ENCODE peak calls at places on chromosomes 3 and 15, in ten cellular contexts. One of them, this sample, is unnamed.

GRCh38 chr3:141280690-141281089 is 49.1 kb downstream of the PXYLP1 start:
- DNase-seq in CD8-positive, alpha-beta memory T cell: no peak
- DNase-seq in NCI-H1930: no peak
- DNase-seq in cardiac fibroblast: no peak
- DNase-seq in SW 1271: no peak
- DNase-seq in stimulated activated CD4-positive, alpha-beta T cell treated with anti-CD3 and anti-CD28 coated beads, Interleukin-1b, Interleukin-23, amount 100 ng/mL, for 1 hour: no peak
- DNase-seq in activated T-cell treated with anti-CD3 and anti-CD28 coated beads for 48 hours: no peak
- DNase-seq in NCI-H1417 treated with DMSO at 0.1 percent for 48 hours: no peak
- DNase-seq in aorta: no peak
- DNase-seq in HFFc6: no peak
- DNase-seq in this sample: no peak

GRCh38 chr15:101600024-101600423 is 52.2 kb downstream of the TM2D3 start:
- DNase-seq in cardiac fibroblast: no peak
- DNase-seq in NCI-H1930: no peak
- DNase-seq in CD8-positive, alpha-beta memory T cell: no peak
- DNase-seq in stimulated activated CD4-positive, alpha-beta T cell treated with anti-CD3 and anti-CD28 coated beads, Interleukin-1b, Interleukin-23, amount 100 ng/mL, for 1 hour: no peak
- DNase-seq in NCI-H1417 treated with DMSO at 0.1 percent for 48 hours: no peak
- DNase-seq in SW 1271: no peak
- DNase-seq in aorta: no peak
- DNase-seq in HFFc6: no peak
- DNase-seq in activated T-cell treated with anti-CD3 and anti-CD28 coated beads for 48 hours: no peak
- DNase-seq in this sample: no peak

GRCh38 chr3:121768452-121768851 is 18.9 kb upstream of the GOLGB1 start:
- DNase-seq in CD8-positive, alpha-beta memory T cell: no peak
- DNase-seq in NCI-H1930: no peak
- DNase-seq in activated T-cell treated with anti-CD3 and anti-CD28 coated beads for 48 hours: no peak
- DNase-seq in aorta: no peak
- DNase-seq in stimulated activated CD4-positive, alpha-beta T cell treated with anti-CD3 and anti-CD28 coated beads, Interleukin-1b, Interleukin-23, amount 100 ng/mL, for 1 hour: no peak
- DNase-seq in SW 1271: no peak
- DNase-seq in cardiac fibroblast: no peak
- DNase-seq in NCI-H1417 treated with DMSO at 0.1 percent for 48 hours: no peak
- DNase-seq in HFFc6: no peak
- DNase-seq in this sample: no peak

GRCh38 chr3:46700772-46701171 is 420 bp upstream of the TMIE start:
- DNase-seq in CD8-positive, alpha-beta memory T cell: no peak
- DNase-seq in NCI-H1417 treated with DMSO at 0.1 percent for 48 hours: no peak
- DNase-seq in activated T-cell treated with anti-CD3 and anti-CD28 coated beads for 48 hours: no peak
- DNase-seq in HFFc6: no peak
- DNase-seq in SW 1271: no peak
- DNase-seq in NCI-H1930: no peak
- DNase-seq in stimulated activated CD4-positive, alpha-beta T cell treated with anti-CD3 and anti-CD28 coated beads, Interleukin-1b, Interleukin-23, amount 100 ng/mL, for 1 hour: no peak
- DNase-seq in cardiac fibroblast: no peak
- DNase-seq in aorta: peak; percentile 71
- DNase-seq in this sample: no peak

GRCh38 chr3:28972921-28973320 is 307.9 kb upstream of the RBMS3 start:
- DNase-seq in NCI-H1417 treated with DMSO at 0.1 percent for 48 hours: no peak
- DNase-seq in SW 1271: no peak
- DNase-seq in aorta: no peak
- DNase-seq in NCI-H1930: no peak
- DNase-seq in CD8-positive, alpha-beta memory T cell: no peak
- DNase-seq in HFFc6: peak; percentile 1
- DNase-seq in activated T-cell treated with anti-CD3 and anti-CD28 coated beads for 48 hours: no peak
- DNase-seq in stimulated activated CD4-positive, alpha-beta T cell treated with anti-CD3 and anti-CD28 coated beads, Interleukin-1b, Interleukin-23, amount 100 ng/mL, for 1 hour: no peak
- DNase-seq in cardiac fibroblast: peak; percentile 31
- DNase-seq in this sample: peak; percentile 26

GRCh38 chr15:49876401-49877038 is 242.5 kb downstream of the ATP8B4 start:
- DNase-seq in NCI-H1417 treated with DMSO at 0.1 percent for 48 hours: no peak
- DNase-seq in NCI-H1930: no peak
- DNase-seq in aorta: no peak
- DNase-seq in stimulated activated CD4-positive, alpha-beta T cell treated with anti-CD3 and anti-CD28 coated beads, Interleukin-1b, Interleukin-23, amount 100 ng/mL, for 1 hour: no peak
- DNase-seq in cardiac fibroblast: peak; percentile 50
- DNase-seq in HFFc6: no peak
- DNase-seq in activated T-cell treated with anti-CD3 and anti-CD28 coated beads for 48 hours: no peak
- DNase-seq in SW 1271: no peak
- DNase-seq in CD8-positive, alpha-beta memory T cell: no peak
- DNase-seq in this sample: no peak

GRCh38 chr15:42118650-42119531 is 24.5 kb upstream of the PLA2G4D start:
- DNase-seq in HFFc6: no peak
- DNase-seq in NCI-H1930: no peak
- DNase-seq in NCI-H1417 treated with DMSO at 0.1 percent for 48 hours: no peak
- DNase-seq in stimulated activated CD4-positive, alpha-beta T cell treated with anti-CD3 and anti-CD28 coated beads, Interleukin-1b, Interleukin-23, amount 100 ng/mL, for 1 hour: no peak
- DNase-seq in aorta: no peak
- DNase-seq in SW 1271: no peak
- DNase-seq in CD8-positive, alpha-beta memory T cell: no peak
- DNase-seq in activated T-cell treated with anti-CD3 and anti-CD28 coated beads for 48 hours: no peak
- DNase-seq in cardiac fibroblast: peak; percentile 31
- DNase-seq in this sample: no peak

GRCh38 chr3:51711352-51712019 is 4.6 kb downstream of the GRM2 start:
- DNase-seq in SW 1271: no peak
- DNase-seq in stimulated activated CD4-positive, alpha-beta T cell treated with anti-CD3 and anti-CD28 coated beads, Interleukin-1b, Interleukin-23, amount 100 ng/mL, for 1 hour: no peak
- DNase-seq in cardiac fibroblast: no peak
- DNase-seq in NCI-H1930: no peak
- DNase-seq in NCI-H1417 treated with DMSO at 0.1 percent for 48 hours: no peak
- DNase-seq in aorta: peak; percentile 35
- DNase-seq in CD8-positive, alpha-beta memory T cell: no peak
- DNase-seq in HFFc6: no peak
- DNase-seq in activated T-cell treated with anti-CD3 and anti-CD28 coated beads for 48 hours: no peak
- DNase-seq in this sample: no peak

GRCh38 chr3:23242106-23242505 is 39.0 kb downstream of the UBE2E2 start:
- DNase-seq in CD8-positive, alpha-beta memory T cell: no peak
- DNase-seq in activated T-cell treated with anti-CD3 and anti-CD28 coated beads for 48 hours: no peak
- DNase-seq in NCI-H1417 treated with DMSO at 0.1 percent for 48 hours: no peak
- DNase-seq in stimulated activated CD4-positive, alpha-beta T cell treated with anti-CD3 and anti-CD28 coated beads, Interleukin-1b, Interleukin-23, amount 100 ng/mL, for 1 hour: no peak
- DNase-seq in NCI-H1930: no peak
- DNase-seq in aorta: no peak
- DNase-seq in HFFc6: no peak
- DNase-seq in cardiac fibroblast: no peak
- DNase-seq in SW 1271: no peak
- DNase-seq in this sample: no peak

GRCh38 chr3:143674100-143674968 is 173.9 kb downstream of the SLC9A9 start:
- DNase-seq in SW 1271: no peak
- DNase-seq in HFFc6: peak; percentile 57
- DNase-seq in stimulated activated CD4-positive, alpha-beta T cell treated with anti-CD3 and anti-CD28 coated beads, Interleukin-1b, Interleukin-23, amount 100 ng/mL, for 1 hour: peak; percentile 57
- DNase-seq in aorta: peak; percentile 67
- DNase-seq in activated T-cell treated with anti-CD3 and anti-CD28 coated beads for 48 hours: peak; percentile 50
- DNase-seq in cardiac fibroblast: peak; percentile 84
- DNase-seq in NCI-H1930: peak; percentile 50
- DNase-seq in NCI-H1417 treated with DMSO at 0.1 percent for 48 hours: no peak
- DNase-seq in CD8-positive, alpha-beta memory T cell: peak; percentile 49
- DNase-seq in this sample: peak; percentile 83

GRCh38 chr15:56929933-56930332 is 11.5 kb downstream of the TCF12 start:
- DNase-seq in cardiac fibroblast: no peak
- DNase-seq in HFFc6: no peak
- DNase-seq in CD8-positive, alpha-beta memory T cell: no peak
- DNase-seq in stimulated activated CD4-positive, alpha-beta T cell treated with anti-CD3 and anti-CD28 coated beads, Interleukin-1b, Interleukin-23, amount 100 ng/mL, for 1 hour: no peak
- DNase-seq in NCI-H1930: no peak
- DNase-seq in NCI-H1417 treated with DMSO at 0.1 percent for 48 hours: no peak
- DNase-seq in activated T-cell treated with anti-CD3 and anti-CD28 coated beads for 48 hours: no peak
- DNase-seq in aorta: no peak
- DNase-seq in SW 1271: no peak
- DNase-seq in this sample: no peak

GRCh38 chr15:77819841-77820728 is 187.4 kb upstream of the LINGO1 start:
- DNase-seq in NCI-H1417 treated with DMSO at 0.1 percent for 48 hours: no peak
- DNase-seq in aorta: no peak
- DNase-seq in activated T-cell treated with anti-CD3 and anti-CD28 coated beads for 48 hours: no peak
- DNase-seq in SW 1271: no peak
- DNase-seq in HFFc6: no peak
- DNase-seq in CD8-positive, alpha-beta memory T cell: no peak
- DNase-seq in cardiac fibroblast: no peak
- DNase-seq in NCI-H1930: peak; percentile 45
- DNase-seq in stimulated activated CD4-positive, alpha-beta T cell treated with anti-CD3 and anti-CD28 coated beads, Interleukin-1b, Interleukin-23, amount 100 ng/mL, for 1 hour: no peak
- DNase-seq in this sample: peak; percentile 49

GRCh38 chr3:155870945-155871745 is 695 bp downstream of the GMPS start:
- DNase-seq in HFFc6: peak; percentile 35
- DNase-seq in NCI-H1930: peak; percentile 22
- DNase-seq in NCI-H1417 treated with DMSO at 0.1 percent for 48 hours: no peak
- DNase-seq in activated T-cell treated with anti-CD3 and anti-CD28 coated beads for 48 hours: peak; percentile 34
- DNase-seq in cardiac fibroblast: peak; percentile 49
- DNase-seq in stimulated activated CD4-positive, alpha-beta T cell treated with anti-CD3 and anti-CD28 coated beads, Interleukin-1b, Interleukin-23, amount 100 ng/mL, for 1 hour: peak; percentile 13
- DNase-seq in aorta: peak; percentile 75
- DNase-seq in CD8-positive, alpha-beta memory T cell: peak; percentile 44
- DNase-seq in SW 1271: no peak
- DNase-seq in this sample: peak; percentile 37

GRCh38 chr3:163785693-163786092 is 1292.6 kb downstream of the SI start:
- DNase-seq in aorta: no peak
- DNase-seq in NCI-H1930: no peak
- DNase-seq in HFFc6: no peak
- DNase-seq in cardiac fibroblast: no peak
- DNase-seq in activated T-cell treated with anti-CD3 and anti-CD28 coated beads for 48 hours: no peak
- DNase-seq in stimulated activated CD4-positive, alpha-beta T cell treated with anti-CD3 and anti-CD28 coated beads, Interleukin-1b, Interleukin-23, amount 100 ng/mL, for 1 hour: no peak
- DNase-seq in NCI-H1417 treated with DMSO at 0.1 percent for 48 hours: no peak
- DNase-seq in SW 1271: no peak
- DNase-seq in CD8-positive, alpha-beta memory T cell: no peak
- DNase-seq in this sample: peak; percentile 55

GRCh38 chr3:170344971-170345370 is 12.5 kb upstream of the SKIL start:
- DNase-seq in NCI-H1930: no peak
- DNase-seq in activated T-cell treated with anti-CD3 and anti-CD28 coated beads for 48 hours: no peak
- DNase-seq in cardiac fibroblast: peak; percentile 20
- DNase-seq in HFFc6: no peak
- DNase-seq in aorta: no peak
- DNase-seq in CD8-positive, alpha-beta memory T cell: no peak
- DNase-seq in SW 1271: no peak
- DNase-seq in NCI-H1417 treated with DMSO at 0.1 percent for 48 hours: no peak
- DNase-seq in stimulated activated CD4-positive, alpha-beta T cell treated with anti-CD3 and anti-CD28 coated beads, Interleukin-1b, Interleukin-23, amount 100 ng/mL, for 1 hour: no peak
- DNase-seq in this sample: no peak

This sample was measured in A673.